ENCODE peak calls at places on chromosomes 1 and 21, in four cellular contexts. One of them, this sample, is unnamed.

GRCh38 chr1:15158506-15159165 is 5.1 kb downstream of the TMEM51 start:
- DNase-seq in hypothalamus: no peak
- DNase-seq in lower lobe of right lung: no peak
- DNase-seq in upper lobe of right lung: no peak
- DNase-seq in this sample: no peak

GRCh38 chr1:91730781-91731732 is 154.9 kb downstream of the TGFBR3 start:
- DNase-seq in lower lobe of right lung: peak
- DNase-seq in hypothalamus: no peak
- DNase-seq in upper lobe of right lung: peak
- DNase-seq in this sample: no peak

GRCh38 chr1:88877382-88877825 is 14.0 kb downstream of the GTF2B start:
- DNase-seq in hypothalamus: no peak
- DNase-seq in upper lobe of right lung: no peak
- DNase-seq in lower lobe of right lung: no peak
- DNase-seq in this sample: no peak

GRCh38 chr1:161946071-161946987 is 77.3 kb downstream of the OLFML2B start:
- DNase-seq in lower lobe of right lung: no peak
- DNase-seq in upper lobe of right lung: no peak
- DNase-seq in hypothalamus: no peak
- DNase-seq in this sample: no peak

GRCh38 chr1:39701092-39701460 is 9.8 kb upstream of the HPCAL4 start:
- DNase-seq in lower lobe of right lung: no peak
- DNase-seq in hypothalamus: no peak
- DNase-seq in upper lobe of right lung: no peak
- DNase-seq in this sample: no peak

GRCh38 chr1:181483561-181484291 is 409 bp downstream of the CACNA1E start:
- DNase-seq in lower lobe of right lung: no peak
- DNase-seq in upper lobe of right lung: no peak
- DNase-seq in hypothalamus: no peak
- DNase-seq in this sample: no peak

GRCh38 chr1:247551716-247552115 is 2.8 kb downstream of the GCSAML start:
- DNase-seq in lower lobe of right lung: no peak
- DNase-seq in upper lobe of right lung: no peak
- DNase-seq in hypothalamus: no peak
- DNase-seq in this sample: no peak

GRCh38 chr1:234597894-234598293 is 12.1 kb downstream of the IRF2BP2 start:
- DNase-seq in upper lobe of right lung: no peak
- DNase-seq in hypothalamus: no peak
- DNase-seq in lower lobe of right lung: no peak
- DNase-seq in this sample: no peak

GRCh38 chr1:2468540-2468939 is 7.5 kb upstream of the PLCH2 start:
- DNase-seq in hypothalamus: no peak
- DNase-seq in lower lobe of right lung: no peak
- DNase-seq in upper lobe of right lung: no peak
- DNase-seq in this sample: no peak

GRCh38 chr1:209875510-209875909 is 47.7 kb downstream of the UTP25 start:
- DNase-seq in lower lobe of right lung: no peak
- DNase-seq in upper lobe of right lung: no peak
- DNase-seq in hypothalamus: no peak
- DNase-seq in this sample: no peak

GRCh38 chr1:247456914-247457638 is 828 bp downstream of the OR2B11 start:
- DNase-seq in lower lobe of right lung: no peak
- DNase-seq in hypothalamus: no peak
- DNase-seq in upper lobe of right lung: peak
- DNase-seq in this sample: no peak

GRCh38 chr1:28108006-28108405 is 19.6 kb upstream of the EYA3 start:
- DNase-seq in hypothalamus: no peak
- DNase-seq in upper lobe of right lung: no peak
- DNase-seq in lower lobe of right lung: no peak
- DNase-seq in this sample: no peak

GRCh38 chr1:12436817-12437599 is 181.0 kb downstream of the DHRS3 start:
- DNase-seq in hypothalamus: no peak
- DNase-seq in upper lobe of right lung: no peak
- DNase-seq in lower lobe of right lung: no peak
- DNase-seq in this sample: no peak

GRCh38 chr1:8905582-8906191 is 27.2 kb upstream of the ENO1 start:
- DNase-seq in lower lobe of right lung: no peak
- DNase-seq in hypothalamus: no peak
- DNase-seq in upper lobe of right lung: no peak
- DNase-seq in this sample: no peak

GRCh38 chr1:43949663-43950062 is 2.9 kb downstream of the IPO13 start:
- DNase-seq in upper lobe of right lung: no peak
- DNase-seq in lower lobe of right lung: no peak
- DNase-seq in hypothalamus: no peak
- DNase-seq in this sample: peak

GRCh38 chr1:12014141-12014981 is 4.9 kb upstream of the MIIP start:
- DNase-seq in lower lobe of right lung: peak
- DNase-seq in hypothalamus: no peak
- DNase-seq in upper lobe of right lung: no peak
- DNase-seq in this sample: no peak

GRCh38 chr21:45465105-45465504 is 60.1 kb downstream of the COL18A1 start:
- DNase-seq in hypothalamus: no peak
- DNase-seq in upper lobe of right lung: peak
- DNase-seq in lower lobe of right lung: no peak
- DNase-seq in this sample: peak

GRCh38 chr21:42618713-42619112 is 34.7 kb upstream of the PDE9A start:
- DNase-seq in hypothalamus: no peak
- DNase-seq in lower lobe of right lung: no peak
- DNase-seq in upper lobe of right lung: no peak
- DNase-seq in this sample: no peak

GRCh38 chr1:39866767-39867166 is 16.5 kb downstream of the TRIT1 start:
- DNase-seq in hypothalamus: no peak
- DNase-seq in upper lobe of right lung: no peak
- DNase-seq in lower lobe of right lung: no peak
- DNase-seq in this sample: no peak

GRCh38 chr1:166182281-166182680 is 15.5 kb upstream of the FAM78B start:
- DNase-seq in hypothalamus: no peak
- DNase-seq in lower lobe of right lung: no peak
- DNase-seq in upper lobe of right lung: no peak
- DNase-seq in this sample: no peak

GRCh38 chr1:12177999-12178441 is 11.2 kb downstream of the TNFRSF1B start:
- DNase-seq in upper lobe of right lung: peak
- DNase-seq in lower lobe of right lung: peak
- DNase-seq in hypothalamus: no peak
- DNase-seq in this sample: no peak

GRCh38 chr21:42089093-42089631 is 18.0 kb downstream of the UMODL1 start:
- DNase-seq in upper lobe of right lung: no peak
- DNase-seq in hypothalamus: no peak
- DNase-seq in lower lobe of right lung: no peak
- DNase-seq in this sample: peak

GRCh38 chr1:43549921-43550597 is 19.4 kb downstream of the PTPRF start:
- DNase-seq in lower lobe of right lung: peak
- DNase-seq in hypothalamus: no peak
- DNase-seq in upper lobe of right lung: peak
- DNase-seq in this sample: no peak

GRCh38 chr1:61287014-61287413 is 204.7 kb downstream of the NFIA start:
- DNase-seq in lower lobe of right lung: no peak
- DNase-seq in upper lobe of right lung: no peak
- DNase-seq in hypothalamus: no peak
- DNase-seq in this sample: no peak

GRCh38 chr1:238861342-238861741 is 525.0 kb upstream of the CHRM3 start:
- DNase-seq in upper lobe of right lung: no peak
- DNase-seq in hypothalamus: no peak
- DNase-seq in lower lobe of right lung: no peak
- DNase-seq in this sample: no peak

GRCh38 chr1:214584805-214585766 is 17.9 kb upstream of the CENPF start:
- DNase-seq in upper lobe of right lung: no peak
- DNase-seq in hypothalamus: no peak
- DNase-seq in lower lobe of right lung: no peak
- DNase-seq in this sample: no peak

GRCh38 chr1:8184301-8184700 is 133.6 kb upstream of the SLC45A1 start:
- DNase-seq in lower lobe of right lung: no peak
- DNase-seq in upper lobe of right lung: no peak
- DNase-seq in hypothalamus: no peak
- DNase-seq in this sample: no peak

GRCh38 chr1:37952738-37953137 is 5.9 kb upstream of the INPP5B start:
- DNase-seq in hypothalamus: no peak
- DNase-seq in upper lobe of right lung: no peak
- DNase-seq in lower lobe of right lung: no peak
- DNase-seq in this sample: peak